ENCODE peak calls at places on chromosomes 6 and 20, in eight cellular contexts. A, D, W, M, V, O, B and Q are unnamed samples.

GRCh38 chr20:62837790-62838458 is 21.1 kb downstream of the COL9A3 start:
- DNase-seq in M (no peak), O (peak), D (peak), B (peak), W (peak), V (no peak), A (no peak), Q (no peak)

GRCh38 chr6:151350442-151351145 is 40.8 kb downstream of the ZBTB2 start:
- DNase-seq in V (no peak), D (no peak), O (no peak), A (no peak), M (no peak), B (no peak), W (no peak), Q (no peak)

GRCh38 chr20:20904171-20904831 is 191.9 kb upstream of the RALGAPA2 start:
- DNase-seq in W (no peak), B (no peak), M (no peak), D (no peak), O (no peak), V (no peak), A (no peak), Q (no peak)

GRCh38 chr6:37920667-37921066 is 101.1 kb downstream of the ZFAND3 start:
- DNase-seq in O (no peak), A (peak), W (no peak), V (peak), M (no peak), D (no peak), B (no peak), Q (no peak)

GRCh38 chr6:79240509-79240908 is 6.0 kb upstream of the HMGN3 start:
- DNase-seq in A (no peak), D (no peak), V (no peak), O (no peak), M (no peak), B (no peak), W (no peak), Q (no peak)

GRCh38 chr20:58192567-58192966 is 35.9 kb downstream of the ANKRD60 start:
- DNase-seq in B (no peak), W (no peak), A (peak), M (peak), V (no peak), D (no peak), O (no peak), Q (no peak)

GRCh38 chr20:4694076-4694475 is 27.6 kb upstream of the PRND start:
- DNase-seq in B (no peak), V (no peak), O (no peak), W (no peak), M (no peak), D (no peak), A (no peak), Q (no peak)

GRCh38 chr6:130134594-130134993 is 88.2 kb downstream of the SAMD3 start:
- DNase-seq in W (no peak), D (no peak), B (no peak), O (no peak), A (no peak), M (no peak), V (no peak), Q (no peak)

GRCh38 chr20:49037962-49038387 is 8.1 kb upstream of the CSE1L start:
- DNase-seq in D (peak), M (no peak), V (no peak), W (no peak), B (no peak), O (no peak), A (no peak), Q (no peak)

GRCh38 chr6:165850434-165851019 is 187.5 kb upstream of the PDE10A start:
- DNase-seq in W (peak), A (peak), D (peak), M (peak), B (peak), O (peak), V (peak), Q (no peak)

GRCh38 chr6:161422710-161423109 is 148.8 kb upstream of the AGPAT4 start:
- DNase-seq in W (no peak), V (no peak), O (no peak), A (no peak), D (no peak), M (no peak), B (no peak), Q (no peak)

GRCh38 chr6:122718616-122719015 is 60.9 kb upstream of the FABP7 start:
- DNase-seq in M (no peak), O (no peak), B (no peak), W (no peak), D (no peak), V (no peak), A (no peak), Q (no peak)

DNA sequence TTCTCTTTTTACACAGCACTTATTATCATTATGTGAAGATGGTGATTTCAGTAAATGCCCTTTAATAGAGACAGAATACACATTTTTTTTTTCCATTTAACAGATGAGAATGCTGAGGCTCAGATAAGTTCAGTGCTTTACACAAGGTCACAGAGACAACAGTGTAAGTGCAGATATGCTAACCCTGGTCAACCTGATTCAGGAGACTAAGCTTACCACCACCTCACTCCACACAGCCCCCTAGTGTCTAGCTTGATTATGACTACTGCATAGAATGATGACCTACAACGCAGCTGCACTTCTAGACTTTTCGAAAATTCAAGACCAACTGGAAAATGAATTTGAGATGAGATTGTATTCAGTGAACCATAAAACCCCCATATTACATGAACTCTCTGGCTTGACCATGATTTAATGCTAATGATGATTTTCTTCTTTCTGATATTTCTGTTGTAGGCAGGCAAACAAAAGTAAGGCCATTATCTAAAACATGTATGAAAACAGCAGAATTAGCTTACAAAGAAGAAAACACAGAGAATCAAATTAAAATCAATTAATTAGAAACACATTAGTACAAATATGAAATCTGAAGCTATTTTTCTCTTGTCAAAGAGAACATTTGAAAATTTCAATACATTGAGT is 212.1 kb upstream of the PHACTR1 start:
- DNase-seq in B (no peak), A (peak), O (no peak), M (no peak), W (no peak), D (peak), V (no peak), Q (no peak)
- TF ChIP-seq CTCF in B (peak), A (peak), O (no peak), M (peak), W (no peak), D (peak), V (peak), Q (peak)

GRCh38 chr20:24731312-24731711 is 217.8 kb upstream of the CST7 start:
- DNase-seq in W (no peak), A (no peak), O (no peak), D (no peak), V (no peak), M (peak), B (no peak), Q (no peak)
- TF ChIP-seq POLR2AphosphoS5 in W (no peak), A (no peak), O (no peak), D (no peak), V (no peak), M (no peak), B (no peak), Q (no peak)

DNA sequence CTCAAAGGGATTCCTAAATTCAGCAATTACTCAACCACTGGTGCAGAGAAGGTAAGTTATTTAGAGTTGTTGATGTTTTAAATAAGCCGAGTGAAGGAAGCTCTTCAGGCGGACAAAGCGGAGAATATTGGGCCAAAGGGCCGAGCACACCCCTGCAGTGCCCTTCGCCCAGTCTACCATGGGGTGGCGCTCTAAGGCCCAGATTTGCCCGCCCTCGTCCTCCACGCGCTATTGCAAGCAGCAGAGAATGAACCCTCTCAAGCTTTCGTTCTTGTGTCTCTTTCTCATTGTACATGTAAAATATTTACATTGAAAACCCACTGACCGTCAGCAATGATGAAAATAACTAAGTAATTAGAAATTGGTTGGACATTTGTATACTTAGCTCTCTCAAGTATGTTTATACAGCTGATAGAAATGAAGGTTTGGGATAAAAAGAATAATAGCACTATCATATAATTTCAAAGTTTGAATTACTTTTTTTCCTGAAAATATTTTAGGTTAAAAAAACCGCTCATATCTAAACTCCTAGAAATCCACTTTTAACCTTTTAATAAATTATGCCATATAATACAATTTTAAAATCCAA is 195.0 kb upstream of the CEP162 start:
- DNase-seq in M (peak), B (no peak), D (peak), A (peak), V (peak), O (no peak), W (no peak), Q (no peak)
- TF ChIP-seq CTCF in M (peak), B (peak), D (peak), A (peak), V (peak), O (no peak), W (no peak), Q (peak)

GRCh38 chr6:11392778-11393507 is 144.6 kb upstream of the TMEM170B start:
- DNase-seq in O (no peak), B (peak), V (no peak), W (no peak), M (no peak), D (peak), A (no peak), Q (no peak)

GRCh38 chr6:11391934-11392777 is 145.4 kb upstream of the TMEM170B start:
- DNase-seq in A (no peak), O (no peak), M (no peak), V (no peak), D (no peak), B (no peak), W (no peak), Q (no peak)

GRCh38 chr6:11387702-11388101 is 149.8 kb upstream of the TMEM170B start:
- DNase-seq in M (no peak), B (no peak), W (no peak), O (no peak), A (no peak), V (no peak), D (no peak), Q (no peak)

GRCh38 chr6:11388983-11389944 is 148.3 kb upstream of the TMEM170B start:
- DNase-seq in B (no peak), A (no peak), D (no peak), O (no peak), W (no peak), V (no peak), M (no peak), Q (no peak)

DNA sequence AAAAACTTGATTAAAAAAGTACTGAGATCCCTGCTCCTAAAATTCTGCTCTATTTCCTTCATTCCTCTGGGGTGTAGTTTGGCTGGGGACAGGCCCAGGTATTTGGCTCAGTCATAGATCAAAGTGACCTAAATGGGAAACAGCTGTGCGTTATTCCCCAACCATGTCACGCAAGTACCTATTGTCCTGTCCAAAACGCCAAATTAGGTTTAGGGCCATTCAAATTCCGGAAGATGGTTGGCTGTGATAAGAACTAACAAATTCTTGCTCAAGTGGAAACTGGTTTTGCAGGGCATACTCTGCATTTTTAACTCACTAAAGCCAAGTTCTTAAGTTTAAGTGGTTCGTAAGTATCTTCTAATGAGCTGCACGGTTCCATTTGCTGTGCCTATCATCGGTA is 147.6 kb upstream of the TMEM170B start:
- DNase-seq in D (no peak), M (no peak), B (no peak), V (no peak), O (peak), A (no peak), W (no peak), Q (no peak)
- TF ChIP-seq POLR2AphosphoS5 in D (no peak), M (no peak), B (peak), V (no peak), O (peak), A (no peak), W (peak), Q (peak)

GRCh38 chr6:109524129-109524528 is 41.1 kb upstream of the ZBTB24 start:
- DNase-seq in V (no peak), W (no peak), O (no peak), M (no peak), D (no peak), A (peak), B (no peak), Q (no peak)

GRCh38 chr6:109526905-109527628 is 44.0 kb upstream of the ZBTB24 start:
- DNase-seq in W (no peak), O (peak), D (peak), V (peak), A (peak), M (peak), B (peak), Q (no peak)

GRCh38 chr6:109531446-109531845 is 48.4 kb upstream of the ZBTB24 start:
- DNase-seq in O (no peak), W (no peak), D (no peak), A (no peak), B (no peak), M (no peak), V (no peak), Q (no peak)

GRCh38 chr6:109523478-109523877 is 40.5 kb upstream of the ZBTB24 start:
- DNase-seq in B (no peak), O (no peak), M (no peak), A (no peak), W (no peak), V (no peak), D (no peak), Q (no peak)

GRCh38 chr6:109527989-109528388 is 45.0 kb upstream of the ZBTB24 start:
- DNase-seq in V (no peak), A (peak), B (no peak), W (no peak), O (no peak), M (no peak), D (no peak), Q (no peak)
- TF ChIP-seq CTCF in V (peak), A (peak), B (no peak), W (no peak), O (no peak), M (peak), D (no peak), Q (no peak)

GRCh38 chr6:44270526-44271405 is 516 bp downstream of the TMEM151B start:
- DNase-seq in A (peak), W (no peak), D (no peak), M (peak), O (no peak), V (no peak), B (no peak), Q (no peak)
- TF ChIP-seq POLR2AphosphoS5 in A (no peak), W (no peak), D (no peak), M (no peak), O (no peak), V (no peak), B (no peak), Q (no peak)